ENCODE peak calls at places on chromosomes 4 and X, in four cellular contexts. D, R, C and H are unnamed samples.

GRCh38 chr4:188025476-188025875 is 29.9 kb downstream of the ZFP42 start:
- DNase-seq in D (no peak), R (no peak), C (no peak), H (no peak)

GRCh38 chr4:128782076-128782715 is 27.3 kb upstream of the JADE1 start:
- DNase-seq in D (peak), R (no peak), C (no peak), H (no peak)

GRCh38 chr4:115360441-115360840 is 247.0 kb upstream of the NDST4 start:
- DNase-seq in R (no peak), C (no peak), D (no peak), H (no peak)

GRCh38 chr4:149896428-149896827 is 80.8 kb upstream of the IQCM start:
- DNase-seq in C (no peak), R (no peak), D (no peak), H (no peak)

GRCh38 chrX:139202742-139203410 is 327.7 kb upstream of the F9 start:
- DNase-seq in D (no peak), C (no peak), R (no peak), H (no peak)

GRCh38 chr4:156923525-156923924 is 48.1 kb downstream of the PDGFC start:
- DNase-seq in D (no peak), R (no peak), C (no peak), H (no peak)

GRCh38 chrX:2614911-2615310 is 76.2 kb upstream of the CD99 start:
- DNase-seq in C (no peak), R (no peak), D (no peak), H (no peak)

GRCh38 chr4:146900295-146900694 is 45.4 kb downstream of the TTC29 start:
- DNase-seq in D (no peak), C (no peak), R (no peak), H (no peak)

GRCh38 chr4:155705664-155706063 is 39.0 kb downstream of the GUCY1A1 start:
- DNase-seq in C (no peak), R (no peak), D (no peak), H (no peak)

GRCh38 chr4:81828991-81829390 is 357.3 kb upstream of the RASGEF1B start:
- DNase-seq in C (no peak), R (no peak), D (no peak), H (no peak)

GRCh38 chr4:68368566-68369473 is 18.9 kb upstream of the YTHDC1 start:
- DNase-seq in C (no peak), R (no peak), D (no peak), H (no peak)

GRCh38 chrX:14927391-14927790 is 54.2 kb downstream of the MOSPD2 start:
- DNase-seq in D (no peak), C (no peak), R (no peak), H (no peak)

GRCh38 chr4:36508390-36508789 is 227.0 kb downstream of the DTHD1 start:
- DNase-seq in D (no peak), C (no peak), R (no peak), H (no peak)

GRCh38 chr4:13328591-13328990 is 155.5 kb downstream of the RAB28 start:
- DNase-seq in C (no peak), D (no peak), R (no peak), H (no peak)

GRCh38 chr4:174523003-174523693 is 860 bp upstream of the HPGD start:
- DNase-seq in R (no peak), C (no peak), D (no peak), H (no peak)

GRCh38 chr4:112279025-112279881 is 6.5 kb downstream of the TIFA start:
- DNase-seq in R (no peak), C (no peak), D (no peak), H (no peak)

GRCh38 chr4:33104190-33104773 is 2384.1 kb downstream of the PCDH7 start:
- DNase-seq in R (no peak), C (peak), D (no peak), H (peak)

GRCh38 chrX:103556941-103557340 is 28.4 kb upstream of the TCEAL4 start:
- DNase-seq in D (no peak), C (no peak), R (no peak), H (no peak)

GRCh38 chr4:76748649-76749048 is 149.3 kb downstream of the SOWAHB start:
- DNase-seq in R (no peak), C (no peak), D (no peak), H (no peak)

GRCh38 chrX:136619889-136620505 is 28.0 kb upstream of the CD40LG start:
- DNase-seq in D (no peak), R (no peak), C (no peak), H (no peak)

GRCh38 chr4:186037692-186038658 is 31.0 kb upstream of the TLR3 start:
- DNase-seq in R (peak), C (peak), D (peak), H (peak)

GRCh38 chr4:127501103-127501502 is 131.7 kb upstream of the INTU start:
- DNase-seq in C (no peak), R (no peak), D (no peak), H (no peak)

GRCh38 chrX:145393702-145394235 is 146.5 kb downstream of the SPANXN1 start:
- DNase-seq in D (no peak), C (no peak), R (no peak), H (no peak)

GRCh38 chrX:126489141-126489540 is 63.5 kb downstream of the DCAF12L1 start:
- DNase-seq in C (no peak), R (no peak), D (no peak), H (no peak)

GRCh38 chrX:154348114-154348531 is 26.3 kb downstream of the FLNA start:
- DNase-seq in D (no peak), R (peak), C (no peak), H (no peak)

GRCh38 chrX:153200462-153200861 is 21.4 kb downstream of the MAGEA1 start:
- DNase-seq in D (no peak), C (no peak), R (no peak), H (no peak)

GRCh38 chr4:168945291-168945690 is 64.8 kb downstream of the CBR4 start:
- DNase-seq in C (no peak), R (no peak), D (no peak), H (no peak)

GRCh38 chr4:8762951-8763735 is 108.5 kb downstream of the HMX1 start:
- DNase-seq in C (no peak), R (no peak), D (no peak), H (no peak)

GRCh38 chr4:140654516-140654855 is 85.7 kb upstream of the UCP1 start:
- DNase-seq in R (no peak), C (no peak), D (no peak), H (no peak)

GRCh38 chr4:2732526-2732925 is 23.6 kb downstream of the TNIP2 start:
- DNase-seq in D (no peak), R (no peak), C (no peak), H (no peak)

GRCh38 chrX:1899841-1900240 is 285.0 kb downstream of the ASMT start:
- DNase-seq in D (no peak), C (no peak), R (no peak), H (no peak)

GRCh38 chr4:105624530-105624929 is 72.1 kb downstream of the ARHGEF38 start:
- DNase-seq in R (no peak), D (no peak), C (no peak), H (no peak)

GRCh38 chrX:152108527-152108926 is 29.9 kb downstream of the MAGEA10 start:
- DNase-seq in C (no peak), R (no peak), D (no peak), H (no peak)

GRCh38 chr4:13984996-13985780 is 357.7 kb upstream of the BOD1L1 start:
- DNase-seq in C (no peak), R (no peak), D (no peak), H (no peak)

GRCh38 chrX:20515841-20516461 is 249.2 kb upstream of the RPS6KA3 start:
- DNase-seq in R (peak), C (peak), D (no peak), H (no peak)

GRCh38 chr4:185566425-185566824 is 31.1 kb upstream of the PDLIM3 start:
- DNase-seq in D (no peak), C (no peak), R (no peak), H (no peak)

GRCh38 chrX:14398725-14399124 is 130.6 kb upstream of the GLRA2 start:
- DNase-seq in R (no peak), C (no peak), D (no peak), H (no peak)

GRCh38 chrX:139020793-139021192 is 309.3 kb upstream of the FGF13 start:
- DNase-seq in R (peak), D (no peak), C (no peak), H (no peak)

GRCh38 chr4:15682790-15683495 is 1.3 kb downstream of the FAM200B start:
- DNase-seq in C (no peak), R (peak), D (no peak), H (no peak)

GRCh38 chr4:6119507-6120020 is 80.8 kb downstream of the JAKMIP1 start:
- DNase-seq in R (no peak), D (no peak), C (no peak), H (no peak)
- TF ChIP-seq SPI1 in R (peak), D (peak), C (peak), H (peak)

GRCh38 chrX:68999351-68999750 is 165.9 kb downstream of the PJA1 start:
- DNase-seq in D (no peak), R (no peak), C (no peak), H (no peak)

GRCh38 chrX:68995780-68996551 is 167.1 kb downstream of the EFNB1 start:
- DNase-seq in C (no peak), D (no peak), R (no peak), H (no peak)

GRCh38 chrX:68998716-68999115 is 166.5 kb downstream of the PJA1 start:
- DNase-seq in C (no peak), R (no peak), D (no peak), H (no peak)

GRCh38 chrX:68997461-68997860 is 167.8 kb downstream of the PJA1 start:
- DNase-seq in D (no peak), C (no peak), R (no peak), H (no peak)

DNA sequence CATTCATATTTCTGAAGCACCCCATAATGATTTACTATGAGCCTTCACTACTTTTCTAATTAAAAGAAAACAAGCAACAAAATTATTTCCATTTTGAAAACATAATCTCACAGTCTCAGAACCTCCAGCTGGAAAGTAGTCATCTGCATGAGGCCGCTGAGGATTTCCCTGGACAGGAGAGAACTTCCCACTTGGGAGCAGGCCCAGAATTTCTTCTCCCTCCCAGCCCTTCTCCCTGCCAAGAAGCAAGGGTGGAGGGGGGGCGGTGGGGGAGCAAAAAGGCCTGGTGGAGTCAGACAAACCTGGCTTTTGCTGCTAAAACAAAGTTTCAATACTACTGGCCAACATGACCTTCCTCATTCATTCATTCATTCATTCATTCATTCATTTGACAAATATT is 167.3 kb downstream of the PJA1 start:
- DNase-seq in D (no peak), C (no peak), R (no peak), H (no peak)
- TF ChIP-seq SPI1 in D (no peak), C (no peak), R (no peak), H (no peak)

DNA sequence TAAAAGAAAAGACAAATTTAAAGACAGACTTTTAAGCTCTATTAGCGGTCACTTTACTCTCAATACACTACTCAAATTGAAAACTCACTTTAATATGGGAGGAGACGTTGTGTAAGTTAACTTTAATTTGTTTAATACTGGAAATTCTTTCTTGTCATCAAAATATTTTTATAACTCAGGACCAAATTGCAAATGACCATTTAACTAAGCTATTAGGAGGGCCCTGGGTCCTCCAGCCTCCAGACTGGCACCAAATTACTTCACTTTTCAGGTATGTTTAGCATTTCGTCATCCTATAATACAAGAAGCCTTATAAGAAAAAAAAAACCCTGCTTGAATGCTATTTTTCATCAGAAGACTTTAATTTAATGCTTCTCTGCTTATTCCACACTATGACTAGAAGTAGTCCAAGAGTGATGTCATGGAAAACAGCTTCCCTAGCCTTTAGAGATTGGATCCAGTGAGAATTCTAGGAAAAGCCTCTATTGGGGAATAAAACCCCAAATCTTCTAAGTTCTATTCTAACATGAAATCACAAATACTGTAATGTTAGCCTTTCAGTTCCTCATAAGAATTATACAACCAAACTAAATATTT is 6.6 kb downstream of the KLHL15 start:
- DNase-seq in C (no peak), R (no peak), D (no peak), H (no peak)
- TF ChIP-seq SPI1 in C (no peak), R (no peak), D (no peak), H (no peak)

DNA sequence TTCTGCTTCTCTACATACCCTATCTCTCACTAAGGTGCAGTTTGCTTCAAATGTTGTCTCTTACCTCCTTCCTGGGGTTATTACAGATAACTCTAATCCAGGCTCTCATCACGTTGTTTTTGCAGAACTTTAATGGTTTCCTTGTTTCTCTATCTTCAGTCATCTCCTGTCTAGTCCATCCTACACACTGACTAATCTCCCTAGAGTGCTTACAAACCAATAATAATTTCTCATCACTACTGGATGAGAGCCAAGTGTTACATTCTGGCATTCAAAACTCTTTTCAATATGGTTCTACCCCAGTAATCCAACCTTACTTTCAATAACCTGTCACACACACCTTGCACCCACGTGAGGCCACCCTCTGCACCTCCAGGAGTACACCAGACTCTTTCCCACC is 86.1 kb downstream of the SYNPO2 start:
- DNase-seq in R (no peak), D (no peak), C (no peak), H (no peak)
- TF ChIP-seq SPI1 in R (no peak), D (no peak), C (no peak), H (no peak)

DNA sequence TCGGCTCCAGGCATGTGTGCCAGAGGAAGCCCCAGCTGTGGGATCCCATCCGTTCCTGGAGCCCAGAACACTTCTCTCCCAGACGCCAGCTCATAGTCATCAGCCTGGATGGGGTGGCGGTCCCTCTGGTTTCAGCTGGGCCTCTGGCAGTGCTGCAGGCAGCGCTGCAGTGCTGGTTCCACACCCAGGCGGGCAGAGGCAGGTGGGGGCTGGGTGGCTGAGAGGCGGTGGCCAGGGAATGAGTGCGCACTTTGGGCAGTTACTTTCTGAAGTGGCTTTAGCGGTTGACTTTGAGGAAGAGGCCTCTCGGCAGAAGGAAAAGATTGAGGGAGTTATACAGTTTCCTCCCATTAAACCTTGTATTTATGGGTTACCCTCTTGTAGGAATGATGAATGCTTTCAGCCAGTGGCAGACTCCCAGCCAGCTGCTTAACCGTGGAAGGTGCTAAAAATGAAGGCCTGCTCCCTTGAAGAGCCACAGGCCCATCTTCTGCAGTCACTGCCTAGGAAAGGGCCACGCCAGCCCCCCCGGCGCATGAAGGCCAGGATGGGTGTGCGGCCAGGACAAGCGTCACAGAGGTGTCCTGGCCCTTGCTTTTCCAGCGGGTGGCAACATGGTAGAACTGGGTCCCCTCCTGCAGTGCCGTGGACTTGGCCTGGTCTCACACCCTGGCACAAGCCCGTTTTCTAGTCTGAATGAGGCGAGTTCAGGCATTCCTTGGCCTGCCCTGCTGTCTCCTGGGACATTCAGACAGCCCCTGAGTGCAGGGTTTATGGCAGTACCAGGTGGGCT is 9.9 kb downstream of the TADA2B start:
- DNase-seq in R (peak), C (no peak), D (no peak), H (no peak)
- TF ChIP-seq SPI1 in R (peak), C (no peak), D (no peak), H (no peak)